ENCODE peak calls at places on chromosomes 2 and 18, in nine cellular contexts. J is neural progenitor cell, Z is GM12878, K is fibroblast of lung, F is HCT116, B is cardiac fibroblast, M is AG04450, D is astrocyte of the spinal cord, E is SK-N-SH. L is an unnamed sample.

GRCh38 chr2:3503046-3503445 is 16.3 kb downstream of the ADI1 start:
- DNase-seq in J (no peak), Z (no peak), K (no peak), F (no peak), B (no peak), M (no peak), D (no peak), E (no peak), L (no peak)

GRCh38 chr18:11002796-11003195 is 146.6 kb downstream of the PIEZO2 start:
- DNase-seq in J (no peak), Z (no peak), K (no peak), F (no peak), B (no peak), M (no peak), D (no peak), E (no peak), L (no peak)

GRCh38 chr18:681985-682384 is 24.5 kb downstream of the TYMS start:
- DNase-seq in J (no peak), Z (no peak), K (no peak), F (no peak), B (no peak), M (no peak), D (no peak), E (no peak), L (no peak)

GRCh38 chr2:189236066-189236465 is 56.5 kb upstream of the COL5A2 start:
- DNase-seq in J (no peak), Z (no peak), K (peak; percentile 57), F (no peak), B (peak; percentile 25), M (no peak), D (no peak), E (no peak), L (no peak)

GRCh38 chr2:138086556-138086955 is 122.3 kb downstream of the HNMT start:
- DNase-seq in J (no peak), Z (no peak), K (peak; percentile 68), F (no peak), B (peak; percentile 51), M (no peak), D (peak; percentile 41), E (no peak), L (no peak)

GRCh38 chr18:28078298-28078697 is 98.6 kb downstream of the CDH2 start:
- DNase-seq in J (no peak), Z (no peak), K (no peak), F (no peak), B (no peak), M (no peak), D (no peak), E (no peak), L (no peak)

GRCh38 chr2:227222292-227222691 is 57.9 kb downstream of the COL4A3 start:
- DNase-seq in J (no peak), Z (no peak), K (no peak), F (no peak), B (no peak), M (no peak), D (no peak), E (no peak), L (no peak)

GRCh38 chr2:43459455-43459854 is 136.4 kb downstream of the THADA start:
- DNase-seq in J (no peak), Z (no peak), K (peak; percentile 78), F (no peak), B (peak; percentile 63), M (no peak), D (peak; percentile 58), E (no peak), L (no peak)

GRCh38 chr2:47617523-47618271 is 165.2 kb upstream of the MSH6 start:
- DNase-seq in J (no peak), Z (no peak), K (no peak), F (no peak), B (no peak), M (no peak), D (no peak), E (no peak), L (no peak)

GRCh38 chr2:240200230-240201051 is 60.0 kb upstream of the OTOS start:
- DNase-seq in J (peak; percentile 46), Z (no peak), K (peak; percentile 64), F (no peak), B (peak; percentile 41), M (no peak), D (no peak), E (no peak), L (no peak)

GRCh38 chr18:26429535-26429934 is 118.8 kb downstream of the KCTD1 start:
- DNase-seq in J (no peak), Z (no peak), K (peak; percentile 86), F (peak; percentile 60), B (peak; percentile 75), M (peak; percentile 50), D (peak; percentile 82), E (peak; percentile 20), L (no peak)

GRCh38 chr2:96510931-96511595 is 5.9 kb upstream of the NEURL3 start:
- DNase-seq in J (no peak), Z (no peak), K (no peak), F (no peak), B (no peak), M (no peak), D (no peak), E (no peak), L (no peak)

GRCh38 chr2:41854227-41854626 is 193.6 kb upstream of the PKDCC start:
- DNase-seq in J (no peak), Z (no peak), K (peak; percentile 38), F (no peak), B (no peak), M (no peak), D (no peak), E (no peak), L (no peak)

GRCh38 chr2:12534646-12535263 is 182.0 kb upstream of the TRIB2 start:
- DNase-seq in J (peak; percentile 13), Z (no peak), K (peak; percentile 91), F (peak; percentile 12), B (peak; percentile 88), M (peak; percentile 87), D (peak; percentile 95), E (no peak), L (peak; percentile 74)

GRCh38 chr2:96929245-96929925 is 57.0 kb downstream of the FAM178B start:
- DNase-seq in J (no peak), Z (no peak), K (no peak), F (no peak), B (no peak), M (no peak), D (no peak), E (no peak), L (no peak)

GRCh38 chr2:85653996-85654395 is 14.0 kb downstream of the SFTPB start:
- DNase-seq in J (no peak), Z (no peak), K (no peak), F (no peak), B (no peak), M (no peak), D (no peak), E (no peak), L (no peak)
- TF ChIP-seq CTCF in J (no peak), Z (no peak), K (no peak), F (no peak), B (no peak), M (no peak), D (no peak), E (no peak), L (no peak)

DNA sequence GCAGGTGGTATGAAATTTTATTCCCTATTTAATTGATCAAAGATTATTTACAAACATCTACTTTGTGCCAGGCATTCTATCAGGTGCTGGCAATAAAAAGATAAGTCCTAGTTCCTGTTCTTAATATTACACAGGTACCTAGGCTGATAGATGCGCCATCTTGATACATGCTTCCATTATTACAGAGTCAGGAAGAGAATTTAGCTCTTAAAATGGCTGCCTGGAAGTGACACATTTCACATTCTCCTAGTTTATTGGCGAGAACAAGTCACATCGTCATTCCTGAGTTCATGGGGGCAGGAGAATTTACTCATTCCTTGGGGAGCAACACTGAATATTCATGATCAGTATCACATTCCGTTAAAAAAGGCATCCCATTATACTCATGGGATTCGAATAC is 1.1 kb upstream of the DARS1 start:
- DNase-seq in J (no peak), Z (no peak), K (no peak), F (no peak), B (no peak), M (no peak), D (no peak), E (no peak), L (no peak)
- H3K4me3 ChIP-seq in J (no peak overlapping the region), Z (peak overlapping the region; percentile 88), K (no peak overlapping the region), F (no peak overlapping the region), B (no peak overlapping the region), M (no peak overlapping the region), D (no peak overlapping the region), E (no peak overlapping the region), L (no peak overlapping the region)

GRCh38 chr2:186554850-186555785 is 34.7 kb upstream of the ITGAV start:
- DNase-seq in J (no peak), Z (no peak), K (no peak), F (no peak), B (peak; percentile 21), M (no peak), D (no peak), E (no peak), L (no peak)
- TF ChIP-seq CTCF in J (no peak), Z (no peak), K (no peak), F (no peak), B (peak; percentile 46), M (no peak), D (peak; percentile 12), E (peak; percentile 12), L (peak; percentile 49)

GRCh38 chr2:232929303-232930123 is 59.4 kb downstream of the SNORC start:
- DNase-seq in J (no peak), Z (no peak), K (no peak), F (no peak), B (no peak), M (no peak), D (no peak), E (no peak), L (no peak)

GRCh38 chr2:232927041-232927792 is 57.2 kb downstream of the SNORC start:
- DNase-seq in J (peak; percentile 45), Z (no peak), K (no peak), F (no peak), B (peak; percentile 14), M (no peak), D (no peak), E (peak; percentile 55), L (no peak)

GRCh38 chr2:232928564-232929302 is 58.7 kb downstream of the SNORC start:
- DNase-seq in J (peak; percentile 59), Z (no peak), K (no peak), F (no peak), B (no peak), M (no peak), D (no peak), E (no peak), L (no peak)

GRCh38 chr2:232926448-232927040 is 56.5 kb downstream of the SNORC start:
- DNase-seq in J (peak; percentile 53), Z (no peak), K (no peak), F (no peak), B (no peak), M (no peak), D (no peak), E (peak; percentile 43), L (no peak)

DNA sequence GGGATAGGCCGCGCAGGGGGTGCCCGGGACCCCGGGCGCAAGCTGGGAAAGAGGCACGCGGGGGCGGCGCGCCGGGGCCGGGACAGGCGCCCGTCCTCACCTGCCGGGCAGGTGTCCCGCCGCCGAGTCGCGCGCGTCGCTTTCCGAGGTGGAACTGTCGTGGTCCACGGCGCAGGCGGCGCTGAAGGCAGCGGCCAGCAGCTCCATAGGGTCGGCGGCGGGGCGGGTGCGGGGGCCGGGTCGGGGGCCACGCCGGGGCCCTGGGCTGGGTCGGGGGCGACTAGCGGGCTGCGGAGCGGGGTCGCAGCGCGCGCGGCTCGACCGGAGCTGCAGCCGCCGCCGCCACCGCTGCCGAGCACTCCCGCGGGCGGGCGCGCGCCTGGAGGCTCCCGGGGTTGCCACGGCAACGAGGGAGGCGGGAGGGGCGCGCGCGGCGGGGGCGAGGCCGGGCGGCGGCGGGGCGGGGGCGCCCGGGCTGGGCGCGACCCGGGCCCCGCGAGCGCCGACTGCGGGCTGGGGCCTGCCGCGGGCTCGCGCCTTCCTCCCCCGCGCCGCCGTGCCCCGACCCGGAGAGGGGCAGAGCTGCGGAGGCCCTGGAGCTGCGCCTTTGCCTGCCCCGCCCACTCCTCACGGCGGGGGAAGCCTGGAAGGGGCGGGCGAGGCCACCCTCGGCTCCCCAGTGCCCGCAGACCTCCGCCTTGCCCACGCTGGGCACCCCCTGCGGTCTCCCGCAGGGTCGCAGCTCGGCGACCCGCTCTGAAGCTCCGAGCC is 57.9 kb downstream of the SNORC start:
- DNase-seq in J (peak; percentile 90), Z (no peak), K (no peak), F (no peak), B (no peak), M (no peak), D (no peak), E (peak; percentile 84), L (no peak)
- H3K4me3 ChIP-seq in J (peak overlapping the region; percentile 64), Z (no peak overlapping the region), K (no peak overlapping the region), F (no peak overlapping the region), B (no peak overlapping the region), M (peak overlapping the region; percentile 10), D (no peak overlapping the region), E (no peak overlapping the region), L (no peak overlapping the region)

L was measured in retinal pigment epithelial cell.